ENCODE peak calls at places on chromosome 6, in nine cellular contexts. R, K, O, I, N, J, Q, Z and D are unnamed samples.

GRCh38 chr6:105892577-105893262 is 193.4 kb upstream of the PRDM1 start:
- DNase-seq in Q (no peak), R (peak), O (no peak), I (no peak), Z (no peak), N (no peak), J (no peak), K (no peak), D (no peak)

GRCh38 chr6:70166088-70166958 is 136.6 kb downstream of the COL9A1 start:
- DNase-seq in O (peak), Q (peak), N (peak), Z (peak), I (peak), R (peak), K (peak), J (no peak), D (peak)

GRCh38 chr6:107318100-107318736 is 141.1 kb downstream of the PDSS2 start:
- DNase-seq in N (peak), Z (no peak), Q (peak), K (peak), J (no peak), R (peak), I (peak), O (peak), D (peak)

GRCh38 chr6:15327271-15327670 is 81.4 kb downstream of the JARID2 start:
- DNase-seq in K (no peak), I (no peak), R (peak), Q (no peak), J (no peak), Z (peak), O (no peak), N (no peak), D (peak)

GRCh38 chr6:160532315-160532714 is 131.8 kb downstream of the LPA start:
- DNase-seq in O (no peak), K (no peak), R (no peak), I (no peak), Z (no peak), J (no peak), Q (no peak), N (no peak), D (no peak)

GRCh38 chr6:8686077-8686476 is 250.7 kb upstream of the SLC35B3 start:
- DNase-seq in K (no peak), R (no peak), I (no peak), Q (no peak), O (no peak), Z (no peak), N (no peak), J (no peak), D (no peak)

GRCh38 chr6:12233693-12234551 is 56.2 kb upstream of the EDN1 start:
- DNase-seq in K (peak), R (peak), J (no peak), Z (no peak), O (no peak), I (peak), N (peak), Q (peak), D (peak)

GRCh38 chr6:79869184-79869583 is 78.2 kb downstream of the ELOVL4 start:
- DNase-seq in I (no peak), K (no peak), R (no peak), N (no peak), J (no peak), O (no peak), Z (no peak), Q (no peak), D (peak)

GRCh38 chr6:127384007-127384406 is 40.6 kb upstream of the ECHDC1 start:
- DNase-seq in K (no peak), I (no peak), R (no peak), O (no peak), Q (no peak), Z (no peak), N (no peak), J (no peak), D (no peak)

GRCh38 chr6:43953256-43953655 is 174.0 kb downstream of the MRPL14 start:
- DNase-seq in O (no peak), R (no peak), Z (no peak), J (no peak), Q (no peak), K (no peak), N (no peak), I (no peak), D (no peak)

GRCh38 chr6:158869010-158869603 is 49.9 kb upstream of the EZR start:
- DNase-seq in I (no peak), R (no peak), Q (no peak), J (no peak), N (no peak), K (no peak), O (peak), Z (no peak), D (peak)

GRCh38 chr6:43817192-43817591 is 47.2 kb downstream of the VEGFA start:
- DNase-seq in K (no peak), J (no peak), Z (no peak), I (peak), R (peak), O (no peak), N (no peak), Q (no peak), D (peak)

GRCh38 chr6:55729665-55730064 is 145.7 kb downstream of the BMP5 start:
- DNase-seq in K (no peak), Q (no peak), O (no peak), Z (no peak), N (no peak), J (no peak), I (no peak), R (no peak), D (no peak)

GRCh38 chr6:109740787-109741186 is 49.7 kb downstream of the FIG4 start:
- DNase-seq in Q (no peak), N (no peak), R (peak), O (no peak), J (no peak), Z (no peak), K (no peak), I (no peak), D (no peak)

GRCh38 chr6:131199568-131200272 is 64.5 kb downstream of the AKAP7 start:
- DNase-seq in Z (no peak), K (peak), R (peak), I (peak), O (no peak), Q (no peak), J (peak), N (no peak), D (peak)

GRCh38 chr6:161736796-161737292 is 463.0 kb upstream of the AGPAT4 start:
- DNase-seq in O (no peak), R (no peak), N (no peak), Q (no peak), Z (no peak), K (no peak), I (no peak), J (no peak), D (no peak)

GRCh38 chr6:26243132-26243531 is 121.9 kb upstream of the BTN3A2 start:
- DNase-seq in I (no peak), R (no peak), Q (no peak), N (no peak), J (no peak), O (no peak), K (no peak), Z (no peak), D (no peak)

GRCh38 chr6:144104898-144105487 is 9.6 kb upstream of the SF3B5 start:
- DNase-seq in R (no peak), Z (no peak), K (peak), I (peak), N (no peak), O (no peak), J (no peak), Q (no peak), D (peak)